ENCODE peak calls at places on chromosomes 13 and 19, in four cellular contexts. One of them, this sample, is unnamed.

GRCh38 chr13:74097116-74097515 is 37.1 kb downstream of the KLF12 start:
- DNase-seq in Peyer's patch: no peak
- DNase-seq in body of pancreas: no peak
- DNase-seq in IMR-90: no peak
- DNase-seq in this sample: no peak

GRCh38 chr13:30047154-30047874 is 196.9 kb upstream of the UBL3 start:
- DNase-seq in Peyer's patch: no peak
- DNase-seq in body of pancreas: no peak
- DNase-seq in IMR-90: peak
- DNase-seq in this sample: no peak

GRCh38 chr13:50365683-50366391 is 350.6 kb downstream of the KCNRG start:
- DNase-seq in Peyer's patch: peak
- DNase-seq in body of pancreas: peak
- DNase-seq in IMR-90: no peak
- DNase-seq in this sample: no peak

GRCh38 chr19:18725755-18726416 is 42.4 kb downstream of the CRTC1 start:
- DNase-seq in Peyer's patch: no peak
- DNase-seq in body of pancreas: no peak
- DNase-seq in IMR-90: no peak
- DNase-seq in this sample: no peak

GRCh38 chr19:12792048-12792852 is 964 bp downstream of the JUNB start:
- DNase-seq in Peyer's patch: peak
- DNase-seq in body of pancreas: peak
- DNase-seq in IMR-90: peak
- DNase-seq in this sample: peak

GRCh38 chr13:98083936-98084335 is 59.0 kb upstream of the FARP1 start:
- DNase-seq in Peyer's patch: no peak
- DNase-seq in body of pancreas: no peak
- DNase-seq in IMR-90: peak
- DNase-seq in this sample: peak

GRCh38 chr13:40406405-40407138 is 259.9 kb downstream of the FOXO1 start:
- DNase-seq in Peyer's patch: no peak
- DNase-seq in body of pancreas: no peak
- DNase-seq in IMR-90: peak
- DNase-seq in this sample: peak

GRCh38 chr13:46641274-46642081 is 88.5 kb downstream of the LRCH1 start:
- DNase-seq in Peyer's patch: no peak
- DNase-seq in body of pancreas: no peak
- DNase-seq in IMR-90: no peak
- DNase-seq in this sample: peak

GRCh38 chr19:39363909-39364457 is 21.8 kb downstream of the SAMD4B start:
- DNase-seq in Peyer's patch: no peak
- DNase-seq in body of pancreas: no peak
- DNase-seq in IMR-90: peak
- DNase-seq in this sample: no peak

GRCh38 chr13:92802776-92803175 is 423.8 kb upstream of the GPC6 start:
- DNase-seq in Peyer's patch: no peak
- DNase-seq in body of pancreas: no peak
- DNase-seq in IMR-90: no peak
- DNase-seq in this sample: peak

GRCh38 chr13:40613192-40613818 is 53.1 kb downstream of the FOXO1 start:
- DNase-seq in Peyer's patch: peak
- DNase-seq in body of pancreas: peak
- DNase-seq in IMR-90: no peak
- DNase-seq in this sample: no peak

GRCh38 chr13:106172176-106172905 is 363.1 kb downstream of the EFNB2 start:
- DNase-seq in Peyer's patch: no peak
- DNase-seq in body of pancreas: no peak
- DNase-seq in IMR-90: peak
- DNase-seq in this sample: no peak

GRCh38 chr13:105672911-105673310 is 862.6 kb downstream of the EFNB2 start:
- DNase-seq in Peyer's patch: no peak
- DNase-seq in body of pancreas: no peak
- DNase-seq in IMR-90: no peak
- DNase-seq in this sample: no peak

GRCh38 chr13:87851395-87851794 is 180.2 kb downstream of the SLITRK5 start:
- DNase-seq in Peyer's patch: no peak
- DNase-seq in body of pancreas: no peak
- DNase-seq in IMR-90: no peak
- DNase-seq in this sample: no peak

GRCh38 chr13:94291631-94292322 is 187.7 kb downstream of the DCT start:
- DNase-seq in Peyer's patch: no peak
- DNase-seq in body of pancreas: no peak
- DNase-seq in IMR-90: no peak
- DNase-seq in this sample: no peak

GRCh38 chr19:19865750-19866598 is at the start of gene ZNF253:
- DNase-seq in Peyer's patch: peak
- DNase-seq in body of pancreas: peak
- DNase-seq in IMR-90: peak
- DNase-seq in this sample: peak

GRCh38 chr13:113046066-113046882 is 59.3 kb upstream of the F7 start:
- DNase-seq in Peyer's patch: no peak
- DNase-seq in body of pancreas: no peak
- DNase-seq in IMR-90: no peak
- DNase-seq in this sample: no peak

GRCh38 chr19:16185925-16186234 is 670 bp downstream of the FAM32A start:
- DNase-seq in Peyer's patch: no peak
- DNase-seq in body of pancreas: no peak
- DNase-seq in IMR-90: no peak
- DNase-seq in this sample: no peak

GRCh38 chr19:16325161-16325527 is 518 bp downstream of the KLF2 start:
- DNase-seq in Peyer's patch: peak
- DNase-seq in body of pancreas: peak
- DNase-seq in IMR-90: no peak
- DNase-seq in this sample: no peak

GRCh38 chr13:50645092-50645491 is 198.4 kb downstream of the DLEU7 start:
- DNase-seq in Peyer's patch: no peak
- DNase-seq in body of pancreas: no peak
- DNase-seq in IMR-90: no peak
- DNase-seq in this sample: peak

GRCh38 chr19:13619203-13619632 is 112.9 kb upstream of the CACNA1A start:
- DNase-seq in Peyer's patch: no peak
- DNase-seq in body of pancreas: no peak
- DNase-seq in IMR-90: peak
- DNase-seq in this sample: no peak

GRCh38 chr19:43439183-43440063 is 24.7 kb downstream of the TEX101 start:
- DNase-seq in Peyer's patch: peak
- DNase-seq in body of pancreas: no peak
- DNase-seq in IMR-90: no peak
- DNase-seq in this sample: peak

GRCh38 chr13:38430761-38431160 is 81.1 kb downstream of the UFM1 start:
- DNase-seq in Peyer's patch: no peak
- DNase-seq in body of pancreas: no peak
- DNase-seq in IMR-90: no peak
- DNase-seq in this sample: no peak

GRCh38 chr19:54136086-54136863 is 1.3 kb upstream of the CNOT3 start:
- DNase-seq in Peyer's patch: no peak
- DNase-seq in body of pancreas: no peak
- DNase-seq in IMR-90: peak
- DNase-seq in this sample: peak

GRCh38 chr19:5154129-5154798 is 185.4 kb downstream of the KDM4B start:
- DNase-seq in Peyer's patch: peak
- DNase-seq in body of pancreas: peak
- DNase-seq in IMR-90: no peak
- DNase-seq in this sample: peak

GRCh38 chr13:23433171-23434153 is at the start of gene SACS:
- DNase-seq in Peyer's patch: no peak
- DNase-seq in body of pancreas: peak
- DNase-seq in IMR-90: peak
- DNase-seq in this sample: peak

GRCh38 chr13:96632536-96633320 is 361.5 kb downstream of the OXGR1 start:
- DNase-seq in Peyer's patch: no peak
- DNase-seq in body of pancreas: no peak
- DNase-seq in IMR-90: no peak
- DNase-seq in this sample: peak

GRCh38 chr13:91409661-91410060 is 11.2 kb downstream of the GPC5 start:
- DNase-seq in Peyer's patch: no peak
- DNase-seq in body of pancreas: no peak
- DNase-seq in IMR-90: no peak
- DNase-seq in this sample: no peak

GRCh38 chr13:35565273-35565672 is 88.8 kb upstream of the MAB21L1 start:
- DNase-seq in Peyer's patch: no peak
- DNase-seq in body of pancreas: no peak
- DNase-seq in IMR-90: no peak
- DNase-seq in this sample: no peak

DNA sequence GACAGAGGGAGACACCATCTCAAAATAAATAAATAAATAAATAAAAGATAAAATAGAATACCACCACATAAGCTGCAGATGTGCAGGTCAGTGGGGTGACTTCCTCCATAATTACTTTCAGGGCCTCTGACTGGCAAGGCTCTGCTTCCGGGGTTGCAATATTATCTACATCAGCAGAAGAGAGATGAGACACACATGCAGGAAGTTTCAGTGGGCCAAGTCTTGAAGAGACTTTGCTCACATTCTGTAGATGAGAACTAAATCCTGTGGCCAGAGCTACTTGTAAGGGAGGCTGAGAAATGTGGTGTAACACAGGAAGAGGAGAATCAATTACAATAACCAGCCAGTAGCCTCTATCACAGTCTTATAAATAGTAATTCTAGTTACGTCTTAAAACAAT is 89.9 kb upstream of the MAB21L1 start:
- DNase-seq in Peyer's patch: no peak
- DNase-seq in body of pancreas: no peak
- DNase-seq in IMR-90: no peak
- DNase-seq in this sample: peak
- TF ChIP-seq CTCF in Peyer's patch: no peak
- TF ChIP-seq CTCF in body of pancreas: no peak
- TF ChIP-seq CTCF in IMR-90: no peak
- TF ChIP-seq CTCF in this sample: no peak

GRCh38 chr19:38004100-38004504 is 97.1 kb downstream of the SIPA1L3 start:
- DNase-seq in Peyer's patch: no peak
- DNase-seq in body of pancreas: no peak
- DNase-seq in IMR-90: no peak
- DNase-seq in this sample: no peak
- H3K4me3 ChIP-seq in Peyer's patch: peak
- H3K4me3 ChIP-seq in body of pancreas: no peak
- H3K4me3 ChIP-seq in IMR-90: peak
- H3K4me3 ChIP-seq in this sample: peak

GRCh38 chr19:48895226-48895625 is 3.3 kb downstream of the TULP2 start:
- DNase-seq in Peyer's patch: no peak
- DNase-seq in body of pancreas: no peak
- DNase-seq in IMR-90: no peak
- DNase-seq in this sample: no peak

GRCh38 chr19:48897181-48897580 is 1.4 kb downstream of the TULP2 start:
- DNase-seq in Peyer's patch: no peak
- DNase-seq in body of pancreas: no peak
- DNase-seq in IMR-90: no peak
- DNase-seq in this sample: no peak

GRCh38 chr19:48896191-48896720 is 2.3 kb downstream of the TULP2 start:
- DNase-seq in Peyer's patch: peak
- DNase-seq in body of pancreas: peak
- DNase-seq in IMR-90: no peak
- DNase-seq in this sample: peak

GRCh38 chr19:48900477-48901452 is 653 bp downstream of the NUCB1 start:
- DNase-seq in Peyer's patch: peak
- DNase-seq in body of pancreas: no peak
- DNase-seq in IMR-90: peak
- DNase-seq in this sample: peak

DNA sequence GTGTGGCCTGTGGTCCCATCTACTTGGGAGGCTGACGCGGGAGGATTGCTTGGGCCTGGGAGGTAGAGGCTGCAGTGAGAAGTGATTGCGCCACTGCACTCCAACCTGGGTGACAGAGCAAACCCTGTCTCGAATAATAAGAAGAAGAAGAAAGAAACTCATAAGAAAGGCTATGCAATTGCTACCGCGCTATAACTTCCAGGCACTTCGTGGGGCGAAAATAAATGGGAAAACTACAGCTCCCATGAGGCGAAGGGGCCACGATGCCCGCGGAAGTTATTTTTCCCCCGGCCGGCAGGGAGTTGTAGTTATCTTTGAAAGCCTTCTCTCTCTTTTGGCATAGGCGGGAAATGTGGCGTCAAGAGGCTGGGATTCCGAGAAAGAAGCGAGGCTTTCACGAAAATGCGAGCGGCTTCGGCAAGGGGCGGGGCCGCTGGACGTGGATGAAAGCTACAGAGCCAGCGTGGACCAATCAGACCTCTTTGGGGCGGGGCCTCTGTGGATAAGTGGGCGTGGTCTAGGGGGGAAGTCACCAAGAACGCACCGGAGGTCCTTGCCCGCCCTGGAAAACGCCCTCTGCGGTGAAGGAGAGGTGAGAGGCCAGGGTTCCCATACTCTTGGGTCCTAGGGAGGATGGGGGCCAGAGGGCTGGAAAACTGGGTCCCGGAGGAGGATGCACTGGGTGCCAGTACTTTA is at the start of gene NUCB1:
- DNase-seq in Peyer's patch: peak
- DNase-seq in body of pancreas: peak
- DNase-seq in IMR-90: peak
- DNase-seq in this sample: peak
- TF ChIP-seq CTCF in Peyer's patch: no peak
- TF ChIP-seq CTCF in body of pancreas: peak
- TF ChIP-seq CTCF in IMR-90: peak
- TF ChIP-seq CTCF in this sample: peak

GRCh38 chr13:27955192-27955591 is 13.9 kb downstream of the CDX2 start:
- DNase-seq in Peyer's patch: no peak
- DNase-seq in body of pancreas: no peak
- DNase-seq in IMR-90: no peak
- DNase-seq in this sample: no peak

GRCh38 chr13:27954406-27954851 is 14.7 kb downstream of the CDX2 start:
- DNase-seq in Peyer's patch: no peak
- DNase-seq in body of pancreas: peak
- DNase-seq in IMR-90: no peak
- DNase-seq in this sample: peak

GRCh38 chr13:27953671-27954405 is 15.3 kb downstream of the CDX2 start:
- DNase-seq in Peyer's patch: peak
- DNase-seq in body of pancreas: peak
- DNase-seq in IMR-90: peak
- DNase-seq in this sample: peak

GRCh38 chr13:27956576-27957300 is 12.4 kb downstream of the CDX2 start:
- DNase-seq in Peyer's patch: no peak
- DNase-seq in body of pancreas: no peak
- DNase-seq in IMR-90: no peak
- DNase-seq in this sample: no peak

GRCh38 chr13:27952931-27953670 is 16.0 kb downstream of the CDX2 start:
- DNase-seq in Peyer's patch: peak
- DNase-seq in body of pancreas: peak
- DNase-seq in IMR-90: no peak
- DNase-seq in this sample: no peak
- H3K4me3 ChIP-seq in Peyer's patch: peak
- H3K4me3 ChIP-seq in body of pancreas: peak
- H3K4me3 ChIP-seq in IMR-90: peak
- H3K4me3 ChIP-seq in this sample: peak